ENCODE peak calls at places on chromosomes 7 and 10, in four cellular contexts. Y is stomach, Z is right lobe of liver, A is tibial nerve. D is an unnamed sample. For H3K9me3 and H3K27me3, the result is how much of the 10 kb centered on the place peaks cover.

GRCh38 chr10:102732661-102733060 is 11.1 kb upstream of the WBP1L start:
- DNase-seq in Y (no peak), Z (no peak), A (no peak), D (no peak)

GRCh38 chr10:43061764-43062163 is 15.1 kb upstream of the RET start:
- DNase-seq in Z (no peak), Y (no peak), A (no peak), D (no peak)

GRCh38 chr7:20219446-20220292 is 2.5 kb upstream of the MACC1 start:
- DNase-seq in Y (peak), A (peak), Z (peak), D (peak)

GRCh38 chr7:5077740-5078139 is 32.1 kb downstream of the RBAK start:
- DNase-seq in Y (no peak), Z (no peak), A (no peak), D (peak)

GRCh38 chr10:107647462-107647861 is 483.0 kb upstream of the SORCS1 start:
- DNase-seq in A (no peak), Z (no peak), Y (no peak), D (no peak)

GRCh38 chr7:158611541-158611940 is 23.9 kb upstream of the PTPRN2 start:
- DNase-seq in A (no peak), Y (no peak), Z (no peak), D (no peak)

GRCh38 chr7:169165-169853 is 23.1 kb upstream of the FAM20C start:
- DNase-seq in Z (no peak), Y (no peak), A (no peak), D (peak)

GRCh38 chr10:89163265-89163995 is 43.7 kb downstream of the CH25H start:
- DNase-seq in Z (peak), Y (peak), A (peak), D (no peak)

GRCh38 chr7:105127179-105127578 is 113.2 kb downstream of the KMT2E start:
- DNase-seq in Y (no peak), Z (no peak), A (no peak), D (no peak)

GRCh38 chr7:98058186-98058585 is 48.5 kb upstream of the LMTK2 start:
- DNase-seq in Y (no peak), Z (no peak), A (no peak), D (no peak)

GRCh38 chr10:4475796-4476195 is 350.2 kb upstream of the AKR1E2 start:
- DNase-seq in A (no peak), Y (no peak), Z (no peak), D (no peak)

GRCh38 chr7:98289333-98289875 is 7.9 kb downstream of the BRI3 start:
- DNase-seq in Z (no peak), A (no peak), Y (no peak), D (no peak)

GRCh38 chr10:48785796-48786195 is 101.1 kb downstream of the WDFY4 start:
- DNase-seq in A (no peak), Y (no peak), Z (no peak), D (no peak)

GRCh38 chr10:6624392-6624791 is 44.3 kb upstream of the PRKCQ start:
- DNase-seq in Y (no peak), A (no peak), Z (no peak), D (no peak)

GRCh38 chr10:6053816-6054581 is 8.2 kb downstream of the IL2RA start:
- DNase-seq in A (no peak), Z (peak), Y (peak), D (no peak)

GRCh38 chr7:131364767-131365344 is 37.2 kb downstream of the MKLN1 start:
- DNase-seq in Z (no peak), A (no peak), Y (no peak), D (no peak)

GRCh38 chr7:55526770-55527169 is 45.5 kb downstream of the VOPP1 start:
- DNase-seq in A (peak), Y (peak), Z (no peak), D (no peak)

GRCh38 chr7:102140952-102141370 is 145.7 kb upstream of the SH2B2 start:
- DNase-seq in Z (no peak), A (no peak), Y (no peak), D (peak)

GRCh38 chr10:88974446-88975376 is 15.9 kb upstream of the FAS start:
- DNase-seq in Y (no peak), Z (no peak), A (no peak), D (no peak)

GRCh38 chr10:43230909-43231522 is 35.8 kb downstream of the RASGEF1A start:
- DNase-seq in Y (no peak), Z (peak), A (no peak), D (no peak)

GRCh38 chr7:73638921-73639320 is 14.6 kb upstream of the MLXIPL start:
- DNase-seq in A (no peak), Y (no peak), Z (no peak), D (no peak)

GRCh38 chr7:48376263-48376662 is 205.0 kb downstream of the ABCA13 start:
- DNase-seq in A (peak), Y (no peak), Z (no peak), D (no peak)

GRCh38 chr10:118957966-118958365 is 71.5 kb upstream of the NANOS1 start:
- DNase-seq in Z (no peak), A (no peak), Y (no peak), D (no peak)

GRCh38 chr10:5890519-5890878 is 456 bp downstream of the FBH1 start:
- DNase-seq in Z (no peak), A (no peak), Y (no peak), D (no peak)

GRCh38 chr10:79904671-79905321 is 44.1 kb downstream of the SFTPD start:
- DNase-seq in A (peak), Z (peak), Y (peak), D (peak)

GRCh38 chr7:37359662-37360444 is 88.8 kb downstream of the ELMO1 start:
- DNase-seq in Z (no peak), A (no peak), Y (no peak), D (no peak)

GRCh38 chr7:142463401-142463850 is 205.6 kb upstream of the PRSS58 start:
- DNase-seq in A (no peak), Z (no peak), Y (no peak), D (no peak)

GRCh38 chr7:105521731-105522458 is at the start of gene PUS7:
- DNase-seq in Z (peak), A (peak), Y (peak), D (peak)

GRCh38 chr7:85226401-85227085 is 39.7 kb upstream of the SEMA3D start:
- DNase-seq in Z (no peak), Y (no peak), A (no peak), D (no peak)

GRCh38 chr7:70574970-70575799 is 556.8 kb upstream of the GALNT17 start:
- DNase-seq in Y (no peak), Z (peak), A (no peak), D (no peak)

GRCh38 chr10:119655566-119656001 is 4.4 kb downstream of the BAG3 start:
- DNase-seq in Z (no peak), A (peak), Y (peak), D (no peak)

GRCh38 chr10:117373848-117374505 is 1.3 kb downstream of the PDZD8 start:
- DNase-seq in Y (peak), A (peak), Z (peak), D (peak)

GRCh38 chr10:81920213-81920829 is 45.3 kb downstream of the NRG3 start:
- DNase-seq in Y (no peak), Z (no peak), A (no peak), D (no peak)

GRCh38 chr10:14383266-14383665 is 52.5 kb upstream of the FRMD4A start:
- DNase-seq in A (no peak), Y (no peak), Z (no peak), D (no peak)

GRCh38 chr10:96683065-96683464 is 37.2 kb downstream of the PIK3AP1 start:
- DNase-seq in Y (no peak), A (no peak), Z (no peak), D (no peak)

GRCh38 chr7:255038-255435 is 34.9 kb upstream of the FOXL3 start:
- DNase-seq in Z (peak), Y (no peak), A (no peak), D (peak)

GRCh38 chr10:70232155-70232858 is 922 bp downstream of the PPA1 start:
- DNase-seq in Y (peak), Z (peak), A (peak), D (peak)

GRCh38 chr7:82275342-82275741 is 168.2 kb downstream of the CACNA2D1 start:
- DNase-seq in Y (no peak), Z (no peak), A (no peak), D (no peak)
- H3K4me3 ChIP-seq in Y (no peak), Z (no peak), A (no peak), D (no peak)

DNA sequence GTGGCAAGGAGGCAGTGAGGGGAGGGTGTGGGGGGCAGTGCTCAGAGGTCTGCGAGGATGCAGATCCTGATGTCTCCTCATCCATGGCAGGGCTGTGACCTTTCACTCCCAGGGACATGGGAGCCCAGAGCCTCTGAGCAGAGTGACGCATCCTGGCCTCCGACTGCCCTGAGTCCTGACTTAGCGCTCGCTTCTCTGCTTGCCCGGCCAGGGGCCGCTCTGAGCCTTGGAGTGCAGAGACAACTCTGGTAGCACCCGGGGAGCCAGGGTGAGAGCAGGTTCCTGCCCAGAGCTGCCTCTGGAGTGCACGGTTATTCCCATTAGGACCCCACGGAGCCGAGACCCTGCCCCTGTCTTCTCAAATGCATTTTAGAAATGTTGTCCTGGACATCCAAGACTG is 188.0 kb downstream of the TCERG1L start:
- DNase-seq in Y (no peak), A (no peak), Z (no peak), D (no peak)
- H3K9me3 ChIP-seq in Y (under half), A (under half), Z (under half), D (under half)

GRCh38 chr7:87473192-87473591 is 2.3 kb downstream of the ABCB4 start:
- DNase-seq in A (no peak), Y (no peak), Z (no peak), D (no peak)
- H3K27me3 ChIP-seq in A (under half), Y (under half), Z (under half), D (under half)

GRCh38 chr10:22723343-22723779 is 9.0 kb upstream of the PIP4K2A start:
- DNase-seq in Z (no peak), Y (no peak), A (no peak), D (no peak)
- H3K4me3 ChIP-seq in Z (no peak), Y (no peak), A (no peak), D (no peak)

DNA sequence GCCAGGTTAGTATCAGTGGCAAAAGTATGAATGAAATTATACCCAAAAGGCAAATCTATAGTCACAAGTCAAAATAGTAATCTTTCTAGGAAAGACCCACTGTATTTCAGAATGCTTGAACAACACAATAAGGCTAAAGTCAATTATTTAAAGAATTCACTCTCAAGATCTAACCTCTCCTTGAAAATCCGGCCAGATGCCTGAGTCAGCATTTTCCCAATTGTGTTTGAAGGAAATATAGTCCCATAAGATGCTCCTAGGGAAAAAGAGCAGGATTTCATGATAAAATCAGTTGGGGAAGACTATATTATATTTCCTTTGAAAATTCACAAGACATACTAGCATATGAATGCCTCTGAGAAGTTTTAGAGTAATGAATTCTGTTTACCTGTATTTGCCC is 1075.0 kb downstream of the GRM8 start:
- DNase-seq in Y (no peak), Z (no peak), A (no peak), D (no peak)
- H3K9me3 ChIP-seq in Y (under half), Z (under half), A (under half), D (under half)

DNA sequence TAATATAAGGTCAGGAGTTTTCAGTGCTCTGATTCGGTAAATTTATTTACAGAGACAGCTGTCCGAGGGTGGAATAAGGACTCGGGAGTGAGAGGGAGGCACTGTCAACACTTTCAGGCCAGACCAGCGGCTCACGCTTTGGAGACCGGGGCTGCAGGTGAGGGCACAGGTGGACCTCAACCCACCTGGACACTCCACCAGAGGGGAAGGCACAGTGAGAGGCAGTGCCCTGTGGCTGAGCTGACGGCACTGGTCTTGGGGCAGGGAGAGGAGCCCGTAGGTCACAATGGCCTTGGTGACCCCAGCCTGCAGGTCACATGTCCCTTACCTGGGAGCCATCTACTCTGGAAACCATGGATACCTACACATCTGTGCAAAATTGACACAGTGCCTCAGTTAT is 315.1 kb downstream of the ADARB2 start:
- DNase-seq in Y (no peak), Z (no peak), A (no peak), D (no peak)
- H3K27me3 ChIP-seq in Y (under half), Z (under half), A (under half), D (under half)

GRCh38 chr7:87151002-87151505 is 1.2 kb upstream of the DMTF1 start:
- DNase-seq in Y (no peak), A (no peak), Z (no peak), D (no peak)
- H3K4me3 ChIP-seq in Y (peak), A (no peak), Z (no peak), D (no peak)

GRCh38 chr7:63106506-63107388 is 891.9 kb upstream of the ZNF722 start:
- DNase-seq in Z (no peak), Y (no peak), A (no peak), D (no peak)

GRCh38 chr7:63104666-63105065 is 894.0 kb upstream of the ZNF722 start:
- DNase-seq in A (no peak), Y (no peak), Z (no peak), D (no peak)

DNA sequence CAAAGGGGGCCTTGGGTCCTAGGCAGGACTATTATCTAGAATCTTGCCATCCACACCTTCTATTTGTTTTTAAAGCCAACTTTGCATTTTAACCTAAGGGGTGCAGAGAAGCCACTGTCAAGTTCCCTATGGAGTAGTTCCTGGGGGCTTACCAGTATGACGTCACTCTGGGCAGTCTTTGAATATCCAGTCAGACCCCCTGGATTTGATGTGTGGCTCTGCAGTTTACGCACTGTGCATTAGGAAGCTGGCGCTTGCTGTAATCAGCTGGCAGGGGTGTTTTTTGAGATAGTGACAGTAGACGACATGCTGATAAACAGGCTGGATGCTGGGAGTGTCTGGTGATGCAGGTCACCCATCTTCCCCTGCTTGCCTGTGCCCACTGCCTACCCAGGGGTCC is 892.7 kb upstream of the ZNF722 start:
- DNase-seq in A (no peak), Z (no peak), Y (no peak), D (no peak)
- H3K9me3 ChIP-seq in A (under half), Z (under half), Y (half or more), D (under half)

DNA sequence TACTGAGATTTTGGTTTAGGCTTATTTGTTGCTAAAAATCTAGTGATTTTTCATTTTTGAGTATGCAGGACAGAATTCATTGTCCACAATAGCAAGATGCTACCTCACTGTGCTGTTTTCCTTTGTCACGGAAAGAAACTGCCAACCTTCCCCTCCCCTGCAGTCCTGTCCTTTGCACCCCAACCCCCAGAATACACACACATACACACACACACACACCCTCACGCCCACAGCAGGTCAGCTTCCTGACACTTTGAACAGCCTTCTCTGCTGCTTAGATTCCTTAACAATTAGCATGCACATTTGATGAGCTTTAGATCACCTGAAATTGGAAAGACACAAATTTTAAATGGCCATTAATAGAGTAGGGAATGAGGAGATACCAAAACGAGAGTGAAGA is 32.1 kb downstream of the ARMC3 start:
- DNase-seq in A (no peak), Y (no peak), Z (no peak), D (no peak)
- H3K27me3 ChIP-seq in A (under half), Y (under half), Z (under half), D (under half)

D was measured in left lung.